ENCODE peak calls at places on chromosomes 11 and 22, in four cellular contexts. H, K, A and T are unnamed samples.

GRCh38 chr11:116294630-116295029 is 478.2 kb downstream of the BUD13 start:
- DNase-seq in H (no peak), K (peak; percentile 59), A (no peak), T (no peak)

GRCh38 chr11:43376594-43376993 is 17.9 kb downstream of the TTC17 start:
- DNase-seq in H (no peak), K (no peak), A (no peak), T (no peak)

GRCh38 chr22:32531955-32532818 is 57.6 kb downstream of the FBXO7 start:
- DNase-seq in H (peak; percentile 88), K (peak; percentile 52), A (peak; percentile 91), T (peak; percentile 14)

GRCh38 chr11:67031791-67032561 is 9.0 kb downstream of the SYT12 start:
- DNase-seq in H (peak; percentile 49), K (no peak), A (peak; percentile 72), T (no peak)

GRCh38 chr11:130166457-130166784 is 6.8 kb downstream of the ST14 start:
- DNase-seq in H (no peak), K (no peak), A (no peak), T (no peak)

GRCh38 chr22:42397332-42398246 is 34.6 kb downstream of the NFAM1 start:
- DNase-seq in H (no peak), K (no peak), A (no peak), T (no peak)

GRCh38 chr11:84626256-84626655 is 1000.9 kb downstream of the DLG2 start:
- DNase-seq in H (no peak), K (no peak), A (no peak), T (no peak)

GRCh38 chr11:75565221-75565814 is 3.3 kb downstream of the SERPINH1 start:
- DNase-seq in H (peak; percentile 56), K (no peak), A (peak; percentile 67), T (no peak)

GRCh38 chr11:111946499-111946898 is 9.4 kb downstream of the DIXDC1 start:
- DNase-seq in H (no peak), K (no peak), A (no peak), T (no peak)

GRCh38 chr11:111944139-111944538 is 7.0 kb downstream of the DIXDC1 start:
- DNase-seq in H (no peak), K (no peak), A (peak; percentile 63), T (no peak)

GRCh38 chr11:111944651-111945051 is 7.5 kb downstream of the DIXDC1 start:
- DNase-seq in H (no peak), K (no peak), A (no peak), T (no peak)

GRCh38 chr11:111947143-111947542 is 10.0 kb downstream of the DIXDC1 start:
- DNase-seq in H (no peak), K (no peak), A (no peak), T (no peak)

DNA sequence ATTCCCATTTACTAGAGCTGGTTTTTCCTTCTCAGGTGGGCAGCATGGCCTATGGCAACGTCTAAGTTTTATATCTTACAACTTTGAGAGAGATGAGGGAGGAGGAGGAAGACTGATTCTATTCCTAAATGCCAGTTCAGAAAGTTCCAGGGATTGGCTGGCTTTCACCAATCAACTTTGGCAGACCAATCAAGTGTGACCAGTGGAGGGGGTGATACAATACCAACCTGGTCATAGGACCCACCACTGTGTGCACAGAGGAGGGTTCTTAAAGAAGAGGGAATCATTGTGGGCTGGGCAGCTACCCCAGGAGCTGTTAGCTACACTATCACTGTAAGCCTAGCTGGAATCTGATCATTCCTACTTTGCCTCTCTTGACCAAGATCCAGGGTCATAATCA is 8.1 kb downstream of the DIXDC1 start:
- DNase-seq in H (no peak), K (no peak), A (no peak), T (no peak)
- H3K4me3 ChIP-seq in H (no peak overlapping the region), K (no peak overlapping the region), A (no peak overlapping the region), T (no peak overlapping the region)

GRCh38 chr22:44608606-44609226 is 93.3 kb upstream of the PRR5 start:
- DNase-seq in H (no peak), K (no peak), A (peak; percentile 74), T (no peak)

GRCh38 chr22:44615146-44615545 is 86.9 kb upstream of the PRR5 start:
- DNase-seq in H (no peak), K (no peak), A (no peak), T (no peak)

GRCh38 chr22:44613196-44613595 is 88.8 kb upstream of the PRR5 start:
- DNase-seq in H (no peak), K (no peak), A (no peak), T (no peak)

GRCh38 chr22:44609589-44609988 is 92.4 kb upstream of the PRR5 start:
- DNase-seq in H (no peak), K (no peak), A (no peak), T (no peak)

DNA sequence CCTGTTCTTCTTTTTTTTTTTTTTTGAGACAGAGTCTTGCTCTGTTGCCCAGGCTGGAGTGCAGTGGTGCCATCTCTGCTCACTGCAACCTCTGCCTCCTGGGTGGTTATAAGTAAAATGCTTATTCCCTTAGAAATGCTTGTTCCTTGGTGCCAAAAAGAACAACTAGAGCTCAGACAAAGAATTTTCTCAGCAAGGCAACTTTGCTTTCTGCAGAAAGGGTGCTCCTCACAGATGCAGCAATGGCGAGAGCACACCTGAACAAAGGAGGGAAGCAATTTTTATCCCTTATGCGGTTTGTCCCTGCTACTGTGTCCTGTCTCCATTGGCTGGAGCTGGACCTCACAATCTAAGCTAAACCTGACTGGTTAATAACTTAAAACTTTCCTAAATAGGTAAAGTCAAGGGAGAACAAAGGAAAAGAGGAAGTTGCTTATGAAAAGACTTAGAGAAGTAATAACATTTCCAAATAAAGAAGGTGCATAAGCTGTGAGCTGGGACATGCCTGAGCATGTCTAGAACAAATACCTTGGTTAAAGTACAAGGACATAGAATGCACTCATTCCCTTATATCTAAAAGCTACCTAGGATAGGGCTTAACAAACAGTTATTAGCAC is 90.0 kb upstream of the PRR5 start:
- DNase-seq in H (no peak), K (no peak), A (no peak), T (no peak)
- H3K9me3 ChIP-seq in H (peaks cover 42% of the 10 kb centered on the region), K (no peaks in the 10 kb centered on the region), A (peaks cover 25% of the 10 kb centered on the region), T (peaks cover 25% of the 10 kb centered on the region)

GRCh38 chr11:86596861-86597632 is 75.4 kb downstream of the ME3 start:
- DNase-seq in H (no peak), K (no peak), A (no peak), T (no peak)
- H3K4me3 ChIP-seq in H (no peak overlapping the region), K (no peak overlapping the region), A (no peak overlapping the region), T (no peak overlapping the region)

GRCh38 chr11:3353066-3353465 is 25.9 kb downstream of the ZNF195 start:
- DNase-seq in H (no peak), K (no peak), A (no peak), T (no peak)

GRCh38 chr11:3357994-3358676 is 20.8 kb downstream of the ZNF195 start:
- DNase-seq in H (no peak), K (no peak), A (no peak), T (no peak)

GRCh38 chr11:3357302-3357701 is 21.6 kb downstream of the ZNF195 start:
- DNase-seq in H (no peak), K (no peak), A (no peak), T (no peak)

GRCh38 chr11:3359092-3359824 is 19.7 kb downstream of the ZNF195 start:
- DNase-seq in H (no peak), K (no peak), A (no peak), T (no peak)

GRCh38 chr11:3356858-3357257 is 22.1 kb downstream of the ZNF195 start:
- DNase-seq in H (no peak), K (no peak), A (no peak), T (no peak)
- H3K9me3 ChIP-seq in H (peaks cover 33% of the 10 kb centered on the region), K (peaks cover 7% of the 10 kb centered on the region), A (peaks cover 63% of the 10 kb centered on the region), T (peaks cover 60% of the 10 kb centered on the region)

GRCh38 chr11:123544631-123545375 is 109.6 kb downstream of the SCN3B start:
- DNase-seq in H (no peak), K (no peak), A (no peak), T (no peak)
- H3K4me3 ChIP-seq in H (no peak overlapping the region), K (no peak overlapping the region), A (no peak overlapping the region), T (no peak overlapping the region)

GRCh38 chr11:103792981-103793468 is 243.4 kb upstream of the DDI1 start:
- DNase-seq in H (no peak), K (no peak), A (no peak), T (no peak)

GRCh38 chr11:103798456-103798855 is 238.0 kb upstream of the DDI1 start:
- DNase-seq in H (no peak), K (no peak), A (no peak), T (no peak)

GRCh38 chr11:103800406-103801114 is 235.9 kb upstream of the DDI1 start:
- DNase-seq in H (peak; percentile 27), K (no peak), A (peak; percentile 74), T (no peak)

GRCh38 chr11:103794262-103794661 is 242.2 kb upstream of the DDI1 start:
- DNase-seq in H (no peak), K (no peak), A (no peak), T (no peak)

DNA sequence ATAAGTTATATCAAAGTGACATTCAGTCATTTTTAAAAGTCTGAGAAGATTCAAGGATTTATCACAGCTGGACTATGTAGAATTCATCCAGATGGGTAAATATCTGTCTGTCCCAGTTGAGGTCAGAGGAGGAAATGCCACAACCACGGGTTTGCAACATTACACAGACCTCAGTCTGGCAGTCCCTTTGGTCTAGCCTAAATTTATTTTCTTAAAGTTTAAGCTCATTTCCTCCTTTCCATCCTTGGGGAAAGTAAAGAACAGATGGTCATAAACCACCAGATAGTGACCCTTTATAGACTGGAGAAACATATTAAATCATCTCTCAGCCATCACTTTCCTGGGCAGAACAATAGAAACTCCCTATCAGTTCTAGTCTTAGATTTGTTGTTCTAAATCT is 238.4 kb upstream of the DDI1 start:
- DNase-seq in H (no peak), K (no peak), A (no peak), T (no peak)
- H3K9me3 ChIP-seq in H (no peaks in the 10 kb centered on the region), K (no peaks in the 10 kb centered on the region), A (no peaks in the 10 kb centered on the region), T (no peaks in the 10 kb centered on the region)

GRCh38 chr11:2791139-2791520 is 91.3 kb upstream of the KCNQ1OT1 start:
- DNase-seq in H (no peak), K (no peak), A (peak; percentile 40), T (peak; percentile 1)
- H3K4me3 ChIP-seq in H (peak overlapping the region; percentile 41), K (no peak overlapping the region), A (no peak overlapping the region), T (peak overlapping the region; percentile 75)

GRCh38 chr22:48357196-48357595 is 1470.5 kb downstream of the BRD1 start:
- DNase-seq in H (no peak), K (peak; percentile 2), A (peak; percentile 92), T (no peak)
- H3K9me3 ChIP-seq in H (no peaks in the 10 kb centered on the region), K (no peaks in the 10 kb centered on the region), A (no peaks in the 10 kb centered on the region), T (no peaks in the 10 kb centered on the region)